ENCODE peak calls at places on chromosomes 16 and 17, in four cellular contexts. One of them, this sample, is unnamed.

GRCh38 chr16:11793840-11794239 is 3.2 kb downstream of the ZC3H7A start:
- DNase-seq in A549: no peak
- DNase-seq in H1: no peak
- DNase-seq in endothelial cell of umbilical vein: no peak
- DNase-seq in this sample: no peak

GRCh38 chr16:12059216-12059769 is 82.8 kb downstream of the SNX29 start:
- DNase-seq in endothelial cell of umbilical vein: no peak
- DNase-seq in H1: no peak
- DNase-seq in A549: no peak
- DNase-seq in this sample: peak; percentile 49

GRCh38 chr17:3966720-3967363 is 2.6 kb upstream of the ATP2A3 start:
- DNase-seq in endothelial cell of umbilical vein: no peak
- DNase-seq in H1: no peak
- DNase-seq in A549: no peak
- DNase-seq in this sample: no peak

GRCh38 chr16:17474037-17474436 is 3.3 kb upstream of the XYLT1 start:
- DNase-seq in A549: no peak
- DNase-seq in endothelial cell of umbilical vein: no peak
- DNase-seq in H1: no peak
- DNase-seq in this sample: no peak

GRCh38 chr16:21684199-21684598 is 20.4 kb downstream of the OTOA start:
- DNase-seq in H1: no peak
- DNase-seq in A549: peak; percentile 47
- DNase-seq in endothelial cell of umbilical vein: no peak
- DNase-seq in this sample: peak; percentile 42

GRCh38 chr16:49834496-49835009 is 21.4 kb downstream of the ZNF423 start:
- DNase-seq in A549: no peak
- DNase-seq in H1: no peak
- DNase-seq in endothelial cell of umbilical vein: no peak
- DNase-seq in this sample: peak; percentile 81

GRCh38 chr16:11052080-11052808 is 107.9 kb downstream of the CLEC16A start:
- DNase-seq in endothelial cell of umbilical vein: no peak
- DNase-seq in A549: no peak
- DNase-seq in H1: no peak
- DNase-seq in this sample: no peak

GRCh38 chr16:31008154-31008950 is 2.1 kb downstream of the STX1B start:
- DNase-seq in endothelial cell of umbilical vein: no peak
- DNase-seq in A549: no peak
- DNase-seq in H1: no peak
- DNase-seq in this sample: peak; percentile 31

GRCh38 chr16:78504391-78504945 is 405.0 kb downstream of the WWOX start:
- DNase-seq in endothelial cell of umbilical vein: no peak
- DNase-seq in H1: no peak
- DNase-seq in A549: no peak
- DNase-seq in this sample: no peak

GRCh38 chr17:80792373-80792781 is 199.3 kb upstream of the CHMP6 start:
- DNase-seq in A549: peak; percentile 21
- DNase-seq in H1: no peak
- DNase-seq in endothelial cell of umbilical vein: no peak
- DNase-seq in this sample: no peak

GRCh38 chr17:80794281-80795089 is 197.2 kb upstream of the CHMP6 start:
- DNase-seq in endothelial cell of umbilical vein: no peak
- DNase-seq in A549: no peak
- DNase-seq in H1: no peak
- DNase-seq in this sample: no peak

GRCh38 chr17:80793421-80793820 is 198.2 kb upstream of the CHMP6 start:
- DNase-seq in H1: no peak
- DNase-seq in A549: no peak
- DNase-seq in endothelial cell of umbilical vein: no peak
- DNase-seq in this sample: no peak

GRCh38 chr17:80795090-80795609 is 196.5 kb upstream of the CHMP6 start:
- DNase-seq in endothelial cell of umbilical vein: no peak
- DNase-seq in H1: no peak
- DNase-seq in A549: no peak
- DNase-seq in this sample: no peak

GRCh38 chr17:80793851-80794267 is 197.8 kb upstream of the CHMP6 start:
- DNase-seq in endothelial cell of umbilical vein: peak; percentile 80
- DNase-seq in A549: no peak
- DNase-seq in H1: no peak
- DNase-seq in this sample: no peak
- TF ChIP-seq MAX in endothelial cell of umbilical vein: no peak
- TF ChIP-seq MAX in A549: no peak
- TF ChIP-seq MAX in H1: no peak
- TF ChIP-seq MAX in this sample: no peak

GRCh38 chr17:67520282-67520906 is 143.3 kb downstream of the PITPNC1 start:
- DNase-seq in endothelial cell of umbilical vein: no peak
- DNase-seq in H1: no peak
- DNase-seq in A549: no peak
- DNase-seq in this sample: no peak
- TF ChIP-seq MAX in endothelial cell of umbilical vein: no peak
- TF ChIP-seq MAX in H1: no peak
- TF ChIP-seq MAX in A549: no peak
- TF ChIP-seq MAX in this sample: no peak

GRCh38 chr16:57134982-57135381 is 42.6 kb downstream of the CPNE2 start:
- DNase-seq in A549: no peak
- DNase-seq in endothelial cell of umbilical vein: no peak
- DNase-seq in H1: no peak
- DNase-seq in this sample: no peak
- TF ChIP-seq MAX in A549: no peak
- TF ChIP-seq MAX in endothelial cell of umbilical vein: no peak
- TF ChIP-seq MAX in H1: no peak
- TF ChIP-seq MAX in this sample: no peak

DNA sequence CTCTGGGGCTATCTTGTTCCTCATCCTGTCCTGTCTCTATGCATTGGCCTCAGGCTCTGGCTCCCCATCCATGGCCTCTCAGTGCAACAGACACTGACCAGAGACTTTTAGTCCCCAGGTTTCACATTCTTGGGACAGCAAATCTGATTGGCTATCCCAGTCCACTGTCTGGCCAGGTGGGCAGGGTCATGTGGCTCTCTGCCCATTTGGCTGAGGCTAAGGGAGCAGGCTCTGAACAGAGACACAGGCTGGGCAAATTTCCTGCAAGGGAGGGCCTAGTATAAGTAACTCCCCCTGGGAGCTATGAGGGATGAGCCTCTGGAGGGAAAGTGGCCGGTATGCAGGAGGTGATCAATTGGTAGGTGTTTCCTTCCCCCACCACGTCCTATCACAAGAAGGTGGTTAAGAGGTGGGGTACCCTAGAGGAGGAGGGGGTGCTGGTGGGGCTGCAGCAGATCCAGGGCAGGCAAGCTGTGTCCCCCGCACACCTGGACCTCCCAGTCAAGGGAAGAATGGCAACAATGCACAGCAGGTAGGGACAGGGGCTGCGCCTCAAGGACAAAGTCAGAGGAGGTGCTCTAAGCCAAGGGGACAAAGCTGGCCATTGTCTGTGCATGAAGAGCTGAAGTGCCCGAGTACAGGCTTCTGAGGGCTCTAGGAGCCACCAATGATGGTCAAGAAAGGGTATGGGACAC is 13.2 kb downstream of the XYLT2 start:
- DNase-seq in A549: no peak
- DNase-seq in endothelial cell of umbilical vein: no peak
- DNase-seq in H1: no peak
- DNase-seq in this sample: no peak
- TF ChIP-seq MAX in A549: no peak
- TF ChIP-seq MAX in endothelial cell of umbilical vein: no peak
- TF ChIP-seq MAX in H1: no peak
- TF ChIP-seq MAX in this sample: no peak

DNA sequence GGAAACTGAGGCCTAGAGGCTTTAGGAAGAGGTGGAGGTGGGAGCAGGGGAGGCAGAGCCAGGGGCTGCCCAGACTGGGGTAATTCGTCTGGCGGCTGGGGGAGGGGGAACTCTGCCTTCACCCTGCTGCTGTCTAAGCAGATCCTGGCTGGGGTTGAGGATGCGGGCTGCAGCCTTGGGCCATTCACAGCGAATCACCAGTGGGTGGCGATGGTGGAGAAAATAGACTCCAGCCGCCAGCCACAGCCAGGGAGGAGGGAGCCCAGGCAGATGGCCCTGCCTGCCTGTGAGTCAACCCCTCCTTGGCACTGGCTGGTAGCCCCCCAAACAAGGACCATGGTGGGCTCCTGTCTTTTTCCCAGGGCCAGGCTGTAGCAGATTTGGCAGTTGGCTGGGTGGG is 41.7 kb upstream of the CDH5 start:
- DNase-seq in A549: peak; percentile 48
- DNase-seq in endothelial cell of umbilical vein: peak; percentile 16
- DNase-seq in H1: peak; percentile 21
- DNase-seq in this sample: peak; percentile 79
- TF ChIP-seq MAX in A549: no peak
- TF ChIP-seq MAX in endothelial cell of umbilical vein: no peak
- TF ChIP-seq MAX in H1: no peak
- TF ChIP-seq MAX in this sample: no peak

This sample was measured in SK-N-SH.